ENCODE peak calls at places on chromosome 6, in six cellular contexts. One of them, this sample, is unnamed.

GRCh38 chr6:115796061-115796460 is 264.6 kb downstream of the FRK start:
- DNase-seq in gastrocnemius medialis: no peak
- DNase-seq in CD8-positive, alpha-beta T cell: no peak
- DNase-seq in fibroblast of lung: no peak
- DNase-seq in neural progenitor cell: no peak
- DNase-seq in OCI-LY7: no peak
- DNase-seq in this sample: no peak

GRCh38 chr6:164286021-164286420 is 871.5 kb downstream of the QKI start:
- DNase-seq in CD8-positive, alpha-beta T cell: no peak
- DNase-seq in gastrocnemius medialis: no peak
- DNase-seq in neural progenitor cell: no peak
- DNase-seq in fibroblast of lung: no peak
- DNase-seq in OCI-LY7: no peak
- DNase-seq in this sample: no peak

GRCh38 chr6:14365393-14365792 is 247.8 kb downstream of the CD83 start:
- DNase-seq in fibroblast of lung: no peak
- DNase-seq in gastrocnemius medialis: no peak
- DNase-seq in CD8-positive, alpha-beta T cell: no peak
- DNase-seq in neural progenitor cell: no peak
- DNase-seq in OCI-LY7: no peak
- DNase-seq in this sample: no peak

GRCh38 chr6:151679941-151680340 is 127.5 kb upstream of the ESR1 start:
- DNase-seq in fibroblast of lung: no peak
- DNase-seq in OCI-LY7: no peak
- DNase-seq in CD8-positive, alpha-beta T cell: no peak
- DNase-seq in neural progenitor cell: no peak
- DNase-seq in gastrocnemius medialis: no peak
- DNase-seq in this sample: no peak

GRCh38 chr6:11229267-11230043 is 3.0 kb downstream of the NEDD9 start:
- DNase-seq in gastrocnemius medialis: no peak
- DNase-seq in fibroblast of lung: no peak
- DNase-seq in OCI-LY7: no peak
- DNase-seq in neural progenitor cell: peak; percentile 84
- DNase-seq in CD8-positive, alpha-beta T cell: no peak
- DNase-seq in this sample: peak; percentile 56

GRCh38 chr6:119132211-119133004 is 53.9 kb upstream of the FAM184A start:
- DNase-seq in OCI-LY7: no peak
- DNase-seq in gastrocnemius medialis: no peak
- DNase-seq in fibroblast of lung: no peak
- DNase-seq in CD8-positive, alpha-beta T cell: no peak
- DNase-seq in neural progenitor cell: no peak
- DNase-seq in this sample: no peak

GRCh38 chr6:23031986-23032385 is 462.6 kb downstream of the HDGFL1 start:
- DNase-seq in gastrocnemius medialis: no peak
- DNase-seq in neural progenitor cell: no peak
- DNase-seq in fibroblast of lung: peak; percentile 46
- DNase-seq in CD8-positive, alpha-beta T cell: no peak
- DNase-seq in OCI-LY7: no peak
- DNase-seq in this sample: no peak

GRCh38 chr6:162964703-162965140 is 236.9 kb downstream of the PACRG start:
- DNase-seq in OCI-LY7: no peak
- DNase-seq in fibroblast of lung: peak; percentile 100
- DNase-seq in gastrocnemius medialis: no peak
- DNase-seq in CD8-positive, alpha-beta T cell: no peak
- DNase-seq in neural progenitor cell: no peak
- DNase-seq in this sample: no peak

GRCh38 chr6:56713285-56713684 is 70.6 kb upstream of the DST start:
- DNase-seq in gastrocnemius medialis: peak; percentile 53
- DNase-seq in fibroblast of lung: peak; percentile 82
- DNase-seq in CD8-positive, alpha-beta T cell: no peak
- DNase-seq in OCI-LY7: no peak
- DNase-seq in neural progenitor cell: no peak
- DNase-seq in this sample: no peak

DNA sequence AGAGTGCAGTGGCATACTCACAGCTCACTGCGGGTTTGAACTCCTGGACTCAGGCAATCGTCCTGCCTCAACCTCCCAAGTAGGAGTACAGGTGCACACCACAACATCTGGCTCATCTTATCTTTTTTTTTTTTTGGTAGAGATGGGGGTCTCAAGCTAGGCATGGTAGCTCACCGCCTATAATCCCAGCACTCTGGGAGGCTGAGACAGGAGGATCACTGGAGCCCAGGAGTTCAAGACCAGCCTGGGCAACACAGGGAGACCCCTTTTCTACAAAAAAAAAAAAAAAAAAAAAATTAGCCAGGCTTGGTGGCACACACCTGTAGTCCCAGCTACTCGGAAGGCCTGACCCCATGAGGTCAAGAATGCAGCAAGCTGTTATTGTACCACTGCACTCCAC is 31.5 kb downstream of the ILRUN start:
- DNase-seq in OCI-LY7: no peak
- DNase-seq in gastrocnemius medialis: no peak
- DNase-seq in fibroblast of lung: no peak
- DNase-seq in CD8-positive, alpha-beta T cell: no peak
- DNase-seq in neural progenitor cell: no peak
- DNase-seq in this sample: no peak
- H3K27ac ChIP-seq in OCI-LY7: peak overlapping the region; percentile 51
- H3K27ac ChIP-seq in gastrocnemius medialis: peak overlapping the region; percentile 61
- H3K27ac ChIP-seq in fibroblast of lung: peak overlapping the region; percentile 77
- H3K27ac ChIP-seq in CD8-positive, alpha-beta T cell: no peak overlapping the region
- H3K27ac ChIP-seq in neural progenitor cell: no peak overlapping the region
- H3K27ac ChIP-seq in this sample: peak overlapping the region; percentile 54

GRCh38 chr6:136524936-136525413 is 25.2 kb downstream of the MAP7 start:
- DNase-seq in fibroblast of lung: no peak
- DNase-seq in gastrocnemius medialis: no peak
- DNase-seq in CD8-positive, alpha-beta T cell: no peak
- DNase-seq in OCI-LY7: no peak
- DNase-seq in neural progenitor cell: peak; percentile 66
- DNase-seq in this sample: no peak
- H3K27ac ChIP-seq in fibroblast of lung: no peak overlapping the region
- H3K27ac ChIP-seq in gastrocnemius medialis: no peak overlapping the region
- H3K27ac ChIP-seq in CD8-positive, alpha-beta T cell: no peak overlapping the region
- H3K27ac ChIP-seq in OCI-LY7: no peak overlapping the region
- H3K27ac ChIP-seq in neural progenitor cell: peak overlapping the region; percentile 31
- H3K27ac ChIP-seq in this sample: peak overlapping the region; percentile 42

DNA sequence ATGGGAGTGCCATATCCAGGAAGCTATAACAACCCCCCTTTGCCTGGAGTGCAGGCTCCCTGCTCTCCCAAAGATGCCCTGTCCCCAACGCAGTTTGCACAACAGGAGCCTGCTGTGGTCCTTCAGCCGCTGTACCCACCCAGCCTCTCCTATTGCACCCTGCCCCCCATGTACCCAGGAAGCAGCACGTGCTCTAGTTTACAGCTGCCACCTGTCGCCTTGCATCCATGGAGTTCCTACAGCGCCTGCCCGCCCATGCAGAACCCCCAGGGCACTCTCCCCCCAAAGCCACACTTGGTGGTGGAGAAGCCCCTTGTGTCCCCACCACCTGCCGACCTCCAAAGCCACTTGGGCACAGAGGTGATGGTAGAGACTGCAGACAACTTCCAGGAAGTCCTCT is 56.7 kb upstream of the TMEM181 start:
- DNase-seq in neural progenitor cell: no peak
- DNase-seq in OCI-LY7: no peak
- DNase-seq in CD8-positive, alpha-beta T cell: no peak
- DNase-seq in fibroblast of lung: no peak
- DNase-seq in gastrocnemius medialis: no peak
- DNase-seq in this sample: no peak
- H3K27ac ChIP-seq in neural progenitor cell: no peak overlapping the region
- H3K27ac ChIP-seq in OCI-LY7: no peak overlapping the region
- H3K27ac ChIP-seq in CD8-positive, alpha-beta T cell: no peak overlapping the region
- H3K27ac ChIP-seq in fibroblast of lung: no peak overlapping the region
- H3K27ac ChIP-seq in gastrocnemius medialis: no peak overlapping the region
- H3K27ac ChIP-seq in this sample: no peak overlapping the region

DNA sequence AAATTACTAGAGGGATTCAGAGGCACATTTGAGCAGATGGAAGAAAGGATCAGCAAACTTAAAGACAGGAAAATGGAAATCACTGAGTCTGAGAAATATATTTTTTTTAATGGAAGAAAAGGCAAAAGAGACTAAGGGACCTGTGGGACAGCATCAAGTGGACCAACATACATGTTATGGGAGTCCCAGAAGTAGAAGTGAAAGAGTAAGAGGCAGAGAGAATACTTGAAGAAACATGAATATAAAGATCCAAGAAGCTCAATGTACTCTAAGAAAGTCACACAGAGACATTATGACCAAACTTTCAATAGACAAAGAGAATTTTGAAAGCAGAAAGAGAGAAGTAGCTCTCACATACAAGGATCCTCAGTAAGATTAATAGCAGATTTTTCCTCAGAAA is 39.5 kb downstream of the SMOC2 start:
- DNase-seq in neural progenitor cell: no peak
- DNase-seq in OCI-LY7: no peak
- DNase-seq in fibroblast of lung: no peak
- DNase-seq in CD8-positive, alpha-beta T cell: no peak
- DNase-seq in gastrocnemius medialis: no peak
- DNase-seq in this sample: no peak
- H3K27ac ChIP-seq in neural progenitor cell: no peak overlapping the region
- H3K27ac ChIP-seq in OCI-LY7: no peak overlapping the region
- H3K27ac ChIP-seq in fibroblast of lung: no peak overlapping the region
- H3K27ac ChIP-seq in CD8-positive, alpha-beta T cell: no peak overlapping the region
- H3K27ac ChIP-seq in gastrocnemius medialis: no peak overlapping the region
- H3K27ac ChIP-seq in this sample: no peak overlapping the region

DNA sequence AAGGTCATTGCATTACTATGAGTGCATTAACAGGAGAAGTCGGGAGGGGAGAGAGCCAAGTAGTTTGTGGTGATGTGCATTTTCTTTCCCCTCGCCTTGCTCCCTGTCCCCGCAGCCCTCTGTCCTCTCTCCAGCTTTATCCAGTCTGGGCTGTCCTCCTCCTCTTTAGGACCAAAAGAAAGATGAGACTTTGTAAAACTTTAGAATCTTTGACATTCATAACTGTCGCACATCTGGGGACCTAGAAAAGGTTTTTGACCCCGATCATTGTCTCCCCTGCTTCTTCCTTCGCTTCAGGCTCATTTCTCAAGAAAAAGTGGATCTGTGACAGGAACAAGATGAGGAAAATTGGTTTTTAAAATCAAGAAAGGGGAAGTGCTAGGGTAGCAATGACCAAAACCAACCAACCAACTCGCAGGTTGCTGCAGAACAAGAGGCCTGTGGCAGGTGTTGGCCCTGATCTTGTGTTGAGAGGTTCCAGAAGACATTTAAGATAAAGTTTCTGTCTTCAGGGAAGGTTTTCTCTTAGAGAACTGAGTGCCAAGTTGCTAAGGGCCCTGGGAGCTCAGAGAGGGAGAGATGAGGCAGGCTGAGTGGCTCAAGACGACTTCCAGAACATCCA is 17.6 kb downstream of the SYTL3 start:
- DNase-seq in gastrocnemius medialis: no peak
- DNase-seq in fibroblast of lung: no peak
- DNase-seq in CD8-positive, alpha-beta T cell: no peak
- DNase-seq in neural progenitor cell: no peak
- DNase-seq in OCI-LY7: no peak
- DNase-seq in this sample: no peak
- H3K27ac ChIP-seq in gastrocnemius medialis: peak overlapping the region; percentile 81
- H3K27ac ChIP-seq in fibroblast of lung: no peak overlapping the region
- H3K27ac ChIP-seq in CD8-positive, alpha-beta T cell: no peak overlapping the region
- H3K27ac ChIP-seq in neural progenitor cell: no peak overlapping the region
- H3K27ac ChIP-seq in OCI-LY7: no peak overlapping the region
- H3K27ac ChIP-seq in this sample: peak overlapping the region; percentile 34

GRCh38 chr6:100899202-100899601 is 18.1 kb upstream of the ASCC3 start:
- DNase-seq in CD8-positive, alpha-beta T cell: no peak
- DNase-seq in OCI-LY7: no peak
- DNase-seq in gastrocnemius medialis: no peak
- DNase-seq in fibroblast of lung: no peak
- DNase-seq in neural progenitor cell: no peak
- DNase-seq in this sample: no peak
- H3K27ac ChIP-seq in CD8-positive, alpha-beta T cell: no peak overlapping the region
- H3K27ac ChIP-seq in OCI-LY7: no peak overlapping the region
- H3K27ac ChIP-seq in gastrocnemius medialis: no peak overlapping the region
- H3K27ac ChIP-seq in fibroblast of lung: no peak overlapping the region
- H3K27ac ChIP-seq in neural progenitor cell: no peak overlapping the region
- H3K27ac ChIP-seq in this sample: no peak overlapping the region

This sample was measured in epithelial cell of prostate.